ENCODE peak calls at places on chromosomes 11 and 22, in four cellular contexts. U is HS-5, N is AML-193, H is choroid plexus epithelial cell. Y is an unnamed sample.
A peak's percentile ranks its signal among the peaks of the same experiment; 100 is the strongest.

GRCh38 chr11:123694551-123694950 is 40.1 kb upstream of the SCN3B start:
- DNase-seq in U (no peak), N (peak; percentile 70), H (no peak), Y (no peak)

GRCh38 chr11:60360621-60361020 is 17.7 kb upstream of the MS4A7 start:
- DNase-seq in U (no peak), N (no peak), H (no peak), Y (no peak)

GRCh38 chr22:17783317-17783716 is 9.0 kb upstream of the BID start:
- DNase-seq in U (no peak), N (no peak), H (no peak), Y (peak; percentile 8)

GRCh38 chr11:6576471-6577373 is 26.7 kb downstream of the RRP8 start:
- DNase-seq in U (peak; percentile 40), N (no peak), H (peak; percentile 66), Y (no peak)

GRCh38 chr22:37746366-37747089 is 49.7 kb downstream of the TRIOBP start:
- DNase-seq in U (no peak), N (no peak), H (peak; percentile 16), Y (no peak)

GRCh38 chr11:61369372-61370348 is 7.5 kb downstream of the TMEM138 start:
- DNase-seq in U (peak; percentile 67), N (no peak), H (peak; percentile 96), Y (peak; percentile 44)

GRCh38 chr11:46553746-46554204 is 40.0 kb downstream of the AMBRA1 start:
- DNase-seq in U (no peak), N (no peak), H (no peak), Y (no peak)

GRCh38 chr22:33038131-33038772 is 19.9 kb downstream of the SYN3 start:
- DNase-seq in U (no peak), N (no peak), H (peak; percentile 5), Y (no peak)

GRCh38 chr11:45658292-45658991 is 7.0 kb downstream of the CHST1 start:
- DNase-seq in U (no peak), N (no peak), H (peak; percentile 80), Y (peak; percentile 48)

GRCh38 chr11:15806217-15806616 is 550.1 kb downstream of the SOX6 start:
- DNase-seq in U (no peak), N (no peak), H (no peak), Y (no peak)

GRCh38 chr11:112822478-112823274 is 138.5 kb upstream of the NCAM1 start:
- DNase-seq in U (no peak), N (no peak), H (no peak), Y (no peak)

GRCh38 chr11:46339816-46340215 is 7.4 kb upstream of the DGKZ start:
- DNase-seq in U (no peak), N (peak; percentile 31), H (peak; percentile 42), Y (no peak)

GRCh38 chr11:19345519-19345847 is 104.7 kb upstream of the E2F8 start:
- DNase-seq in U (no peak), N (no peak), H (no peak), Y (no peak)

GRCh38 chr11:19349340-19350025 is 108.7 kb upstream of the E2F8 start:
- DNase-seq in U (no peak), N (no peak), H (no peak), Y (no peak)

GRCh38 chr11:121372671-121373429 is 79.3 kb upstream of the SORL1 start:
- DNase-seq in U (no peak), N (no peak), H (no peak), Y (no peak)

GRCh38 chr11:109604506-109604905 is 182.5 kb downstream of the C11orf87 start:
- DNase-seq in U (no peak), N (no peak), H (peak; percentile 20), Y (no peak)

Y was measured in gastrocnemius medialis.